ENCODE peak calls at places on chromosomes 13 and 19, in nine cellular contexts. One of them, this sample, is unnamed.

GRCh38 chr19:39196860-39197562 is at the start of gene NCCRP1:
- DNase-seq in posterior cingulate gyrus: no peak
- DNase-seq in ELR: no peak
- DNase-seq in stimulated activated CD8-positive, alpha-beta memory T cell treated with anti-CD3 and anti-CD28 coated beads, Interleukin-7, amount 100 ng/mL, for 1 hour: no peak
- DNase-seq in upper lobe of right lung: no peak
- DNase-seq in DMS153: no peak
- DNase-seq in uterus: no peak
- DNase-seq in A549: no peak
- DNase-seq in caudate nucleus: no peak
- DNase-seq in this sample: no peak

GRCh38 chr13:29538625-29538976 is 56.9 kb downstream of the SLC7A1 start:
- DNase-seq in upper lobe of right lung: no peak
- DNase-seq in posterior cingulate gyrus: no peak
- DNase-seq in A549: no peak
- DNase-seq in ELR: no peak
- DNase-seq in caudate nucleus: no peak
- DNase-seq in uterus: no peak
- DNase-seq in DMS153: no peak
- DNase-seq in stimulated activated CD8-positive, alpha-beta memory T cell treated with anti-CD3 and anti-CD28 coated beads, Interleukin-7, amount 100 ng/mL, for 1 hour: no peak
- DNase-seq in this sample: peak; percentile 30

GRCh38 chr13:110921695-110922094 is 6.8 kb upstream of the ANKRD10 start:
- DNase-seq in A549: no peak
- DNase-seq in upper lobe of right lung: no peak
- DNase-seq in DMS153: no peak
- DNase-seq in caudate nucleus: no peak
- DNase-seq in ELR: no peak
- DNase-seq in uterus: no peak
- DNase-seq in stimulated activated CD8-positive, alpha-beta memory T cell treated with anti-CD3 and anti-CD28 coated beads, Interleukin-7, amount 100 ng/mL, for 1 hour: no peak
- DNase-seq in posterior cingulate gyrus: no peak
- DNase-seq in this sample: no peak

GRCh38 chr19:1952635-1953034 is 11.7 kb downstream of the CSNK1G2 start:
- DNase-seq in caudate nucleus: no peak
- DNase-seq in posterior cingulate gyrus: no peak
- DNase-seq in upper lobe of right lung: no peak
- DNase-seq in stimulated activated CD8-positive, alpha-beta memory T cell treated with anti-CD3 and anti-CD28 coated beads, Interleukin-7, amount 100 ng/mL, for 1 hour: no peak
- DNase-seq in DMS153: no peak
- DNase-seq in A549: no peak
- DNase-seq in uterus: no peak
- DNase-seq in ELR: peak; percentile 21
- DNase-seq in this sample: no peak

GRCh38 chr19:36245210-36246005 is 30.5 kb downstream of the ZNF146 start:
- DNase-seq in DMS153: no peak
- DNase-seq in A549: no peak
- DNase-seq in posterior cingulate gyrus: peak; percentile 71
- DNase-seq in upper lobe of right lung: no peak
- DNase-seq in uterus: no peak
- DNase-seq in stimulated activated CD8-positive, alpha-beta memory T cell treated with anti-CD3 and anti-CD28 coated beads, Interleukin-7, amount 100 ng/mL, for 1 hour: no peak
- DNase-seq in ELR: no peak
- DNase-seq in caudate nucleus: no peak
- DNase-seq in this sample: no peak

GRCh38 chr13:32019612-32020233 is 11.9 kb upstream of the FRY start:
- DNase-seq in DMS153: no peak
- DNase-seq in caudate nucleus: peak; percentile 2
- DNase-seq in uterus: peak; percentile 39
- DNase-seq in stimulated activated CD8-positive, alpha-beta memory T cell treated with anti-CD3 and anti-CD28 coated beads, Interleukin-7, amount 100 ng/mL, for 1 hour: no peak
- DNase-seq in A549: peak; percentile 25
- DNase-seq in ELR: peak; percentile 60
- DNase-seq in posterior cingulate gyrus: peak; percentile 9
- DNase-seq in upper lobe of right lung: no peak
- DNase-seq in this sample: peak; percentile 24

GRCh38 chr19:18415177-18415867 is 3.9 kb upstream of the SSBP4 start:
- DNase-seq in posterior cingulate gyrus: peak; percentile 64
- DNase-seq in upper lobe of right lung: peak; percentile 83
- DNase-seq in caudate nucleus: no peak
- DNase-seq in ELR: peak; percentile 55
- DNase-seq in DMS153: no peak
- DNase-seq in A549: no peak
- DNase-seq in uterus: peak; percentile 91
- DNase-seq in stimulated activated CD8-positive, alpha-beta memory T cell treated with anti-CD3 and anti-CD28 coated beads, Interleukin-7, amount 100 ng/mL, for 1 hour: no peak
- DNase-seq in this sample: peak; percentile 57

GRCh38 chr13:109684836-109685602 is 101.4 kb downstream of the IRS2 start:
- DNase-seq in ELR: no peak
- DNase-seq in posterior cingulate gyrus: no peak
- DNase-seq in stimulated activated CD8-positive, alpha-beta memory T cell treated with anti-CD3 and anti-CD28 coated beads, Interleukin-7, amount 100 ng/mL, for 1 hour: no peak
- DNase-seq in A549: no peak
- DNase-seq in upper lobe of right lung: no peak
- DNase-seq in uterus: no peak
- DNase-seq in caudate nucleus: peak; percentile 17
- DNase-seq in DMS153: peak; percentile 61
- DNase-seq in this sample: no peak

GRCh38 chr19:18985257-18985656 is 44.2 kb upstream of the HOMER3 start:
- DNase-seq in posterior cingulate gyrus: no peak
- DNase-seq in DMS153: no peak
- DNase-seq in uterus: no peak
- DNase-seq in A549: no peak
- DNase-seq in caudate nucleus: peak; percentile 30
- DNase-seq in upper lobe of right lung: no peak
- DNase-seq in ELR: no peak
- DNase-seq in stimulated activated CD8-positive, alpha-beta memory T cell treated with anti-CD3 and anti-CD28 coated beads, Interleukin-7, amount 100 ng/mL, for 1 hour: no peak
- DNase-seq in this sample: no peak

GRCh38 chr13:50518131-50518530 is 325.4 kb downstream of the DLEU7 start:
- DNase-seq in posterior cingulate gyrus: no peak
- DNase-seq in stimulated activated CD8-positive, alpha-beta memory T cell treated with anti-CD3 and anti-CD28 coated beads, Interleukin-7, amount 100 ng/mL, for 1 hour: no peak
- DNase-seq in uterus: no peak
- DNase-seq in ELR: no peak
- DNase-seq in DMS153: no peak
- DNase-seq in A549: no peak
- DNase-seq in upper lobe of right lung: no peak
- DNase-seq in caudate nucleus: no peak
- DNase-seq in this sample: no peak

GRCh38 chr19:45632468-45633196 is 6.6 kb downstream of the EML2 start:
- DNase-seq in stimulated activated CD8-positive, alpha-beta memory T cell treated with anti-CD3 and anti-CD28 coated beads, Interleukin-7, amount 100 ng/mL, for 1 hour: no peak
- DNase-seq in caudate nucleus: peak; percentile 62
- DNase-seq in uterus: peak; percentile 51
- DNase-seq in ELR: peak; percentile 86
- DNase-seq in A549: peak; percentile 98
- DNase-seq in upper lobe of right lung: peak; percentile 88
- DNase-seq in DMS153: peak; percentile 67
- DNase-seq in posterior cingulate gyrus: peak; percentile 29
- DNase-seq in this sample: peak; percentile 78

GRCh38 chr13:75129331-75129730 is 352.6 kb downstream of the TBC1D4 start:
- DNase-seq in stimulated activated CD8-positive, alpha-beta memory T cell treated with anti-CD3 and anti-CD28 coated beads, Interleukin-7, amount 100 ng/mL, for 1 hour: no peak
- DNase-seq in caudate nucleus: no peak
- DNase-seq in A549: no peak
- DNase-seq in posterior cingulate gyrus: no peak
- DNase-seq in upper lobe of right lung: no peak
- DNase-seq in ELR: peak; percentile 30
- DNase-seq in DMS153: no peak
- DNase-seq in uterus: no peak
- DNase-seq in this sample: peak; percentile 51